ENCODE peak calls at places on chromosomes 2 and 18, in eight cellular contexts. U is neuronal stem cell; M is Calu3; I is SK-MEL-5; A is EL; W is ACHN; P is activated CD4-positive, alpha-beta T cell treated with anti-CD3 and anti-CD28 coated beads, Interleukin-2, amount 50 U/mL, for 1 hour; R is T-helper 1 cell. L is an unnamed sample.

GRCh38 chr2:160293401-160293911 is 93.4 kb upstream of the ITGB6 start:
- DNase-seq in P (no peak), W (no peak), M (no peak), A (peak; percentile 93), U (no peak), R (no peak), I (peak; percentile 93), L (no peak)

GRCh38 chr2:225512873-225513580 is 113.5 kb downstream of the NYAP2 start:
- DNase-seq in I (no peak), A (peak; percentile 71), R (no peak), P (no peak), M (no peak), W (no peak), U (no peak), L (no peak)

GRCh38 chr2:138432971-138433370 is 68.6 kb upstream of the SPOPL start:
- DNase-seq in W (no peak), A (peak; percentile 41), R (no peak), M (no peak), P (no peak), U (no peak), I (no peak), L (no peak)

GRCh38 chr2:239349448-239350135 is 51.2 kb downstream of the HDAC4 start:
- DNase-seq in I (no peak), R (no peak), M (no peak), A (no peak), W (no peak), P (no peak), U (no peak), L (no peak)

GRCh38 chr2:191115391-191115790 is 35.4 kb downstream of the STAT4 start:
- DNase-seq in M (no peak), A (peak; percentile 4), W (no peak), R (peak; percentile 34), U (no peak), P (peak; percentile 46), I (no peak), L (peak; percentile 42)

GRCh38 chr2:79860233-79861058 is 347.6 kb downstream of the CTNNA2 start:
- DNase-seq in I (peak; percentile 72), A (peak; percentile 19), W (peak; percentile 68), M (no peak), R (no peak), U (peak; percentile 33), P (no peak), L (no peak)

GRCh38 chr2:237699870-237700582 is 72.6 kb downstream of the LRRFIP1 start:
- DNase-seq in U (no peak), P (no peak), I (peak; percentile 78), M (no peak), R (no peak), A (no peak), W (no peak), L (no peak)

GRCh38 chr2:239298126-239298804 is 102.6 kb downstream of the HDAC4 start:
- DNase-seq in W (peak; percentile 35), M (no peak), A (no peak), I (no peak), U (no peak), P (peak; percentile 72), R (peak; percentile 57), L (peak; percentile 75)

GRCh38 chr2:190843874-190844699 is 36.5 kb upstream of the GLS start:
- DNase-seq in R (no peak), M (no peak), P (no peak), I (no peak), W (peak; percentile 74), A (peak; percentile 65), U (no peak), L (no peak)

GRCh38 chr2:102505290-102505689 is 32.3 kb downstream of the SLC9A4 start:
- DNase-seq in P (no peak), W (no peak), R (no peak), U (no peak), A (no peak), M (peak; percentile 61), I (no peak), L (no peak)

GRCh38 chr18:47251289-47252120 is at the start of gene SKOR2:
- DNase-seq in I (no peak), A (no peak), M (no peak), W (no peak), R (no peak), U (no peak), P (no peak), L (no peak)

GRCh38 chr2:190746971-190747761 is 98.3 kb downstream of the NAB1 start:
- DNase-seq in U (no peak), W (no peak), A (peak; percentile 54), P (no peak), R (no peak), M (no peak), I (peak; percentile 67), L (no peak)

GRCh38 chr2:348517-348916 is 60.6 kb upstream of the ALKAL2 start:
- DNase-seq in R (no peak), I (no peak), M (no peak), W (no peak), P (no peak), U (no peak), A (peak; percentile 2), L (no peak)

GRCh38 chr2:202278944-202279343 is 13.4 kb downstream of the NOP58 start:
- DNase-seq in M (no peak), P (no peak), W (peak; percentile 80), I (peak; percentile 67), U (no peak), A (peak; percentile 53), R (no peak), L (no peak)

GRCh38 chr2:236169151-236169721 is 1.1 kb upstream of the GBX2 start:
- DNase-seq in I (no peak), A (no peak), R (no peak), W (no peak), M (no peak), P (no peak), U (peak; percentile 32), L (no peak)

GRCh38 chr2:84160461-84160860 is 298.6 kb downstream of the SUCLG1 start:
- DNase-seq in U (no peak), M (no peak), W (no peak), R (no peak), P (no peak), A (no peak), I (no peak), L (no peak)

GRCh38 chr2:230938516-230939065 is 13.5 kb upstream of the GPR55 start:
- DNase-seq in W (no peak), P (no peak), I (no peak), M (no peak), R (no peak), A (no peak), U (no peak), L (no peak)

GRCh38 chr18:64982414-64983096 is 768.3 kb upstream of the CDH7 start:
- DNase-seq in U (no peak), A (no peak), W (no peak), P (no peak), R (no peak), I (no peak), M (no peak), L (no peak)

GRCh38 chr2:11705063-11705462 is 35.1 kb upstream of the NTSR2 start:
- DNase-seq in W (no peak), A (no peak), P (no peak), I (no peak), U (no peak), R (no peak), M (no peak), L (no peak)

GRCh38 chr18:63567276-63567675 is 19.9 kb upstream of the SERPINB13 start:
- DNase-seq in U (no peak), P (no peak), W (no peak), R (no peak), A (no peak), M (no peak), I (no peak), L (no peak)

GRCh38 chr2:24456610-24457556 is 34.2 kb upstream of the NCOA1 start:
- DNase-seq in U (no peak), M (no peak), R (no peak), A (peak; percentile 82), W (peak; percentile 75), P (no peak), I (no peak), L (no peak)

GRCh38 chr2:221791840-221792239 is 219.7 kb upstream of the EPHA4 start:
- DNase-seq in W (no peak), M (no peak), I (no peak), U (no peak), P (no peak), R (no peak), A (peak; percentile 18), L (no peak)

GRCh38 chr2:164314148-164314547 is 307.1 kb downstream of the GRB14 start:
- DNase-seq in U (no peak), P (no peak), W (peak; percentile 18), M (no peak), I (no peak), A (peak; percentile 32), R (no peak), L (no peak)

GRCh38 chr2:146734042-146734715 is 1110.7 kb upstream of the ACVR2A start:
- DNase-seq in W (peak; percentile 70), M (peak; percentile 16), A (peak; percentile 54), P (no peak), R (no peak), I (peak; percentile 70), U (peak; percentile 37), L (no peak)

GRCh38 chr2:238286987-238287386 is 1.4 kb downstream of the PER2 start:
- DNase-seq in W (no peak), R (no peak), I (no peak), A (no peak), U (no peak), M (peak; percentile 26), P (no peak), L (no peak)

GRCh38 chr2:105925390-105925789 is 180.7 kb downstream of the NCK2 start:
- DNase-seq in W (no peak), I (no peak), M (no peak), R (no peak), P (no peak), U (no peak), A (no peak), L (no peak)

GRCh38 chr2:168127361-168127760 is 120.0 kb downstream of the STK39 start:
- DNase-seq in I (no peak), A (no peak), R (no peak), P (no peak), W (no peak), M (no peak), U (no peak), L (no peak)

GRCh38 chr2:158618859-158619490 is 162.2 kb downstream of the PKP4 start:
- DNase-seq in M (no peak), U (no peak), W (no peak), P (no peak), I (no peak), R (no peak), A (peak; percentile 6), L (no peak)

GRCh38 chr2:47072018-47072691 is 83.0 kb downstream of the STPG4 start:
- DNase-seq in M (no peak), R (no peak), U (no peak), W (no peak), A (peak; percentile 82), I (no peak), P (no peak), L (no peak)

GRCh38 chr2:22904126-22904684 is 480.8 kb upstream of the KLHL29 start:
- DNase-seq in R (no peak), I (peak; percentile 70), A (peak; percentile 2), P (no peak), U (peak; percentile 47), M (peak; percentile 23), W (peak; percentile 30), L (no peak)

GRCh38 chr18:25074925-25075693 is 276.9 kb downstream of the ZNF521 start:
- DNase-seq in I (peak; percentile 94), A (no peak), M (no peak), P (no peak), R (no peak), U (no peak), W (no peak), L (no peak)

GRCh38 chr18:57077786-57078552 is 68.9 kb upstream of the BOD1L2 start:
- DNase-seq in U (no peak), A (no peak), I (no peak), P (no peak), R (no peak), W (no peak), M (no peak), L (peak; percentile 2)

GRCh38 chr2:109173311-109174171 is 44.5 kb downstream of the SH3RF3 start:
- DNase-seq in M (no peak), R (no peak), A (peak; percentile 79), U (peak; percentile 17), W (no peak), P (no peak), I (no peak), L (no peak)

GRCh38 chr2:188378551-188378950 is 86.9 kb downstream of the GULP1 start:
- DNase-seq in R (no peak), A (no peak), P (no peak), M (no peak), W (no peak), I (peak; percentile 16), U (no peak), L (no peak)